ENCODE peak calls at places on chromosomes 6 and 20, in seven cellular contexts. Q is HepG2; C is PC-9; Y is upper lobe of right lung; T is lower lobe of right lung; J is CD8-positive, alpha-beta T cell; U is tibial nerve. F is an unnamed sample.

GRCh38 chr6:165308926-165309731 is at the start of gene C6orf118:
- DNase-seq in Q (no peak), C (no peak), Y (no peak), T (peak; percentile 56), J (no peak), U (no peak), F (no peak)

GRCh38 chr6:168179133-168179532 is 100.1 kb upstream of the FRMD1 start:
- DNase-seq in Q (no peak), C (no peak), Y (no peak), T (no peak), J (peak; percentile 36), U (no peak), F (no peak)

GRCh38 chr6:156189714-156190113 is 587.5 kb upstream of the ARID1B start:
- DNase-seq in Q (no peak), C (no peak), Y (no peak), T (no peak), J (no peak), U (no peak), F (no peak)

GRCh38 chr6:11198663-11199603 is 33.5 kb downstream of the NEDD9 start:
- DNase-seq in Q (no peak), C (no peak), Y (no peak), T (no peak), J (no peak), U (no peak), F (no peak)

GRCh38 chr20:34096699-34097420 is 15.2 kb downstream of the EIF2S2 start:
- DNase-seq in Q (no peak), C (no peak), Y (no peak), T (no peak), J (no peak), U (no peak), F (no peak)

GRCh38 chr6:139062921-139063320 is 34.4 kb downstream of the ABRACL start:
- DNase-seq in Q (no peak), C (no peak), Y (no peak), T (no peak), J (no peak), U (no peak), F (no peak)

GRCh38 chr6:73234732-73235131 is 9.4 kb upstream of the KHDC1L start:
- DNase-seq in Q (no peak), C (peak; percentile 63), Y (no peak), T (no peak), J (no peak), U (no peak), F (no peak)

GRCh38 chr6:82761674-82762345 is 303.8 kb downstream of the UBE3D start:
- DNase-seq in Q (no peak), C (no peak), Y (no peak), T (no peak), J (no peak), U (no peak), F (no peak)

GRCh38 chr6:106731144-106731842 is 101.9 kb downstream of the QRSL1 start:
- DNase-seq in Q (peak; percentile 86), C (no peak), Y (no peak), T (no peak), J (no peak), U (no peak), F (no peak)

GRCh38 chr6:16257999-16258708 is 19.8 kb downstream of the GMPR start:
- DNase-seq in Q (no peak), C (no peak), Y (no peak), T (no peak), J (no peak), U (no peak), F (peak; percentile 39)

GRCh38 chr20:17611540-17612286 is 41.8 kb downstream of the DSTN start:
- DNase-seq in Q (peak; percentile 65), C (no peak), Y (peak; percentile 72), T (peak; percentile 58), J (no peak), U (no peak), F (peak; percentile 36)

GRCh38 chr6:69719602-69720193 is 77.1 kb downstream of the LMBRD1 start:
- DNase-seq in Q (peak; percentile 21), C (no peak), Y (no peak), T (no peak), J (no peak), U (no peak), F (no peak)

GRCh38 chr6:90369024-90369519 is 72.4 kb upstream of the BACH2 start:
- DNase-seq in Q (peak; percentile 20), C (peak; percentile 97), Y (no peak), T (no peak), J (no peak), U (peak; percentile 28), F (no peak)

GRCh38 chr20:1810572-1810925 is 84.7 kb upstream of the SIRPA start:
- DNase-seq in Q (no peak), C (no peak), Y (no peak), T (no peak), J (no peak), U (no peak), F (no peak)

GRCh38 chr6:22361576-22361975 is 64.7 kb upstream of the PRL start:
- DNase-seq in Q (no peak), C (no peak), Y (no peak), T (no peak), J (no peak), U (no peak), F (no peak)

GRCh38 chr20:33600414-33600813 is 61.7 kb upstream of the C20orf144 start:
- DNase-seq in Q (no peak), C (no peak), Y (no peak), T (no peak), J (no peak), U (no peak), F (no peak)

GRCh38 chr6:3353939-3354338 is 95.2 kb downstream of the PSMG4 start:
- DNase-seq in Q (no peak), C (no peak), Y (no peak), T (no peak), J (no peak), U (no peak), F (no peak)

GRCh38 chr6:43096451-43097097 is 20.5 kb downstream of the PTK7 start:
- DNase-seq in Q (no peak), C (peak; percentile 98), Y (peak; percentile 79), T (peak; percentile 69), J (no peak), U (no peak), F (no peak)

GRCh38 chr6:156971153-156971882 is 194.1 kb downstream of the ARID1B start:
- DNase-seq in Q (no peak), C (no peak), Y (no peak), T (no peak), J (no peak), U (no peak), F (no peak)

GRCh38 chr20:43444107-43444506 is 13.6 kb upstream of the SRSF6 start:
- DNase-seq in Q (no peak), C (peak; percentile 25), Y (no peak), T (no peak), J (no peak), U (no peak), F (no peak)

GRCh38 chr20:43438578-43439316 is 18.9 kb upstream of the SRSF6 start:
- DNase-seq in Q (no peak), C (no peak), Y (no peak), T (no peak), J (no peak), U (no peak), F (no peak)

GRCh38 chr20:43440531-43440930 is 17.2 kb upstream of the SRSF6 start:
- DNase-seq in Q (no peak), C (no peak), Y (no peak), T (no peak), J (no peak), U (no peak), F (no peak)

GRCh38 chr20:43446361-43446879 is 11.3 kb upstream of the SRSF6 start:
- DNase-seq in Q (no peak), C (peak; percentile 23), Y (no peak), T (no peak), J (no peak), U (no peak), F (no peak)

GRCh38 chr20:43442310-43442880 is 15.3 kb upstream of the SRSF6 start:
- DNase-seq in Q (peak; percentile 42), C (no peak), Y (no peak), T (no peak), J (no peak), U (no peak), F (no peak)
- TF ChIP-seq CTCF in Q (peak; percentile 50), C (peak; percentile 43), Y (no peak), T (no peak), J (no peak), U (no peak), F (no peak)

GRCh38 chr20:45330476-45330875 is 17.7 kb downstream of the SDC4 start:
- DNase-seq in Q (no peak), C (no peak), Y (no peak), T (no peak), J (no peak), U (no peak), F (no peak)
- H3K27ac ChIP-seq in Q (no peak overlapping the region), C (no peak overlapping the region), Y (no peak overlapping the region), T (no peak overlapping the region), J (no peak overlapping the region), U (no peak overlapping the region), F (no peak overlapping the region)

GRCh38 chr20:58053391-58054055 is 174.9 kb downstream of the ANKRD60 start:
- DNase-seq in Q (no peak), C (no peak), Y (no peak), T (no peak), J (peak; percentile 29), U (no peak), F (no peak)

GRCh38 chr20:58056021-58056591 is 172.3 kb downstream of the ANKRD60 start:
- DNase-seq in Q (no peak), C (no peak), Y (no peak), T (no peak), J (peak; percentile 19), U (no peak), F (no peak)

GRCh38 chr20:58051367-58051766 is 177.1 kb downstream of the ANKRD60 start:
- DNase-seq in Q (no peak), C (no peak), Y (no peak), T (no peak), J (no peak), U (no peak), F (no peak)

GRCh38 chr20:58054744-58055373 is 173.6 kb downstream of the ANKRD60 start:
- DNase-seq in Q (no peak), C (no peak), Y (no peak), T (no peak), J (peak; percentile 5), U (no peak), F (peak; percentile 46)

DNA sequence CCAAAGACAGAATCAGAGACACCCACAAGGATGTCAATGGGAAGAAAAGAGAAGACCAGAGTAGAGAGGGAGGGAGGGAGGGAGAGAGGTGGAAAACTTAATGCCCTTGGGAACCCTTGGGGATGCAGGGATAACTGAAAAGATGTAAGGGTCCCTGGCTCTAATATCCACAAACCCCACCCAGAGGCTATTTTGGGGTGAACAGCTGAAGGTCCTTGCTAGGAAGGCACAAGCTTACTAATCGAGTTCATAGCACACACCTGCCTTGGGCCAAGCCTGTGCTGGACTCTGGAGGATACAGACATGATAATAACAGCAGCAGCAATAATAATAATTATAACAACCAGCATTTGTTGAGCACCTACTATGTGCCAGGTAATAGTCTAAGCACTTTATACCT is 174.4 kb downstream of the ANKRD60 start:
- DNase-seq in Q (no peak), C (no peak), Y (no peak), T (no peak), J (peak; percentile 7), U (no peak), F (no peak)
- H3K27me3 ChIP-seq in Q (no peaks in the 10 kb centered on the region), C (no peaks in the 10 kb centered on the region), Y (no peaks in the 10 kb centered on the region), T (no peaks in the 10 kb centered on the region), J (peaks cover 5% of the 10 kb centered on the region), U (no peaks in the 10 kb centered on the region), F (no peaks in the 10 kb centered on the region)

DNA sequence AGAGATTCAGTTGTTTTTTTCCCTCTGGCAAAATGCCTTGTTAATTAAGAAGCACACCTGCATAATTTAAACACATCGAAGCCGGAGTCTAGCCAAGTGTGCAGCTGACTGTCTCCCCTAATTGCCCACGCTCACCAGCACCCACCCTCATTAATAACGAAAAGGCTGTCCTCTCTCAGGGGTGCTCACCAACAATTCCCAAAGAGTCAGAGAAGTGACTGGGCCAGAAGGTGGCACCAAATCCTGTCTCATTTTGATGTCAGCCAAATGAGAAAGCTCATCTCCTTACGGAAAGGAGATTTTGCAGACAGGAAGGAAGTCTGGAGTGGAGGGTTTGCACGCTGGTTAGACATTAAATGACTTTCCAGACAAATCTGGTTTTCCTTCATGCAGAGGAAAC is 60.7 kb upstream of the MC3R start:
- DNase-seq in Q (peak; percentile 16), C (no peak), Y (no peak), T (no peak), J (no peak), U (no peak), F (no peak)
- TF ChIP-seq CTCF in Q (peak; percentile 57), C (peak; percentile 55), Y (peak; percentile 21), T (no peak), J (no peak), U (peak; percentile 17), F (peak; percentile 40)